ENCODE peak calls at places on chromosomes 7 and 10, in six cellular contexts. S, O, U, E, M and D are unnamed samples.
A peak's percentile ranks its signal among the peaks of the same experiment; 100 is the strongest.

GRCh38 chr7:47513741-47514241 is 68.1 kb downstream of the TNS3 start:
- DNase-seq in O (no peak), S (peak; percentile 68), U (no peak), E (peak; percentile 68), M (peak; percentile 33), D (no peak)

GRCh38 chr10:95793401-95794045 is 37.6 kb downstream of the ENTPD1 start:
- DNase-seq in S (no peak), M (peak; percentile 27), U (no peak), E (peak; percentile 61), O (peak; percentile 21), D (no peak)

GRCh38 chr7:157430721-157431120 is 93.9 kb downstream of the DNAJB6 start:
- DNase-seq in M (no peak), U (no peak), S (no peak), O (no peak), E (peak; percentile 41), D (no peak)

GRCh38 chr10:48249763-48250351 is 24.6 kb downstream of the FRMPD2 start:
- DNase-seq in O (no peak), E (no peak), S (no peak), U (no peak), M (no peak), D (no peak)

GRCh38 chr7:32255036-32255435 is 184.8 kb upstream of the PDE1C start:
- DNase-seq in U (no peak), S (no peak), M (no peak), O (no peak), E (no peak), D (no peak)

GRCh38 chr10:88401671-88402347 is 181.3 kb downstream of the RNLS start:
- DNase-seq in M (no peak), O (no peak), U (no peak), E (no peak), S (peak; percentile 60), D (no peak)

GRCh38 chr7:38411404-38411803 is 138.0 kb upstream of the TARP start:
- DNase-seq in O (no peak), E (no peak), S (peak; percentile 13), U (peak; percentile 21), M (no peak), D (peak; percentile 54)

GRCh38 chr7:81185072-81185471 is 266.2 kb upstream of the SEMA3C start:
- DNase-seq in M (no peak), U (no peak), O (no peak), S (no peak), E (no peak), D (no peak)

GRCh38 chr7:28748934-28749584 is 209.1 kb downstream of the TRIL start:
- DNase-seq in E (no peak), S (no peak), O (no peak), U (peak; percentile 38), M (peak; percentile 22), D (no peak)

GRCh38 chr10:44960482-44961230 is 1.1 kb downstream of the RASSF4 start:
- DNase-seq in S (no peak), O (no peak), E (peak; percentile 64), U (no peak), M (peak; percentile 29), D (no peak)

GRCh38 chr10:42640610-42641229 is 2.4 kb upstream of the ZNF33B start:
- DNase-seq in S (no peak), O (no peak), M (peak; percentile 65), E (no peak), U (peak; percentile 31), D (no peak)

GRCh38 chr10:81874878-81875679 is at the start of gene NRG3:
- DNase-seq in M (no peak), O (no peak), U (no peak), E (no peak), S (no peak), D (no peak)
- H3K4me1 ChIP-seq in M (no peaks in the 10 kb centered on the region), O (no peaks in the 10 kb centered on the region), U (no peaks in the 10 kb centered on the region), E (peaks cover 16% of the 10 kb centered on the region), S (no peaks in the 10 kb centered on the region), D (no peaks in the 10 kb centered on the region)

GRCh38 chr10:101133489-101134298 is 2.6 kb downstream of the TLX1 start:
- DNase-seq in M (no peak), E (no peak), O (no peak), S (no peak), U (no peak), D (no peak)
- H3K27me3 ChIP-seq in M (peaks cover 88% of the 10 kb centered on the region), E (peaks cover 100% of the 10 kb centered on the region), O (peaks cover 45% of the 10 kb centered on the region), S (peaks cover 100% of the 10 kb centered on the region), U (no peaks in the 10 kb centered on the region), D (peaks cover 98% of the 10 kb centered on the region)

DNA sequence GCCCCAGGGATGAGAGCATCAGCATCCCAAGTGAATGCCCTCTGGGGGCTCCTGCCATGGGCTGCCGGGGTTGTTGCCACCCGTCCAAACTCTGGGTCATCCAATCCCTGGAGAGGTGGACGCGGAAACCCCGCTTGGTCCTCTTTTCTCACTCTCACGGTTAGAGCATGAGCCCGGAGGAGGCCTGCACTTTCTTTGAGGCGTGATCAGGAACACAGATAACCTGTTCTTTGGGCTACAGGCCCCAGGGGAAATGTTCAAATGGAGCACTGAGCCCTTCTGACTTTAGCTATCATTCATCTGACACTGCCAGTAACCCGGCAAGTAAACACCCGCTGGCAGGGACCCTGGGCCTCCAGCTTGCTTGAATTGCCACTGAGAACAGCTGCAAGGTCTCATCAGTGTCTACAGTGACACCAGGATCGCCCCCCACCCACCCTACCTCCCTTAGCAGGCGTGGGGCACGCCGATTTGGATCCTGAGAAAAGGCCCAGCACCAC is 29.4 kb upstream of the SLF2 start:
- DNase-seq in U (no peak), M (no peak), S (no peak), E (no peak), O (no peak), D (no peak)
- H3K4me1 ChIP-seq in U (peaks cover 18% of the 10 kb centered on the region), M (no peaks in the 10 kb centered on the region), S (peaks cover 37% of the 10 kb centered on the region), E (peaks cover 5% of the 10 kb centered on the region), O (no peaks in the 10 kb centered on the region), D (no peaks in the 10 kb centered on the region)

DNA sequence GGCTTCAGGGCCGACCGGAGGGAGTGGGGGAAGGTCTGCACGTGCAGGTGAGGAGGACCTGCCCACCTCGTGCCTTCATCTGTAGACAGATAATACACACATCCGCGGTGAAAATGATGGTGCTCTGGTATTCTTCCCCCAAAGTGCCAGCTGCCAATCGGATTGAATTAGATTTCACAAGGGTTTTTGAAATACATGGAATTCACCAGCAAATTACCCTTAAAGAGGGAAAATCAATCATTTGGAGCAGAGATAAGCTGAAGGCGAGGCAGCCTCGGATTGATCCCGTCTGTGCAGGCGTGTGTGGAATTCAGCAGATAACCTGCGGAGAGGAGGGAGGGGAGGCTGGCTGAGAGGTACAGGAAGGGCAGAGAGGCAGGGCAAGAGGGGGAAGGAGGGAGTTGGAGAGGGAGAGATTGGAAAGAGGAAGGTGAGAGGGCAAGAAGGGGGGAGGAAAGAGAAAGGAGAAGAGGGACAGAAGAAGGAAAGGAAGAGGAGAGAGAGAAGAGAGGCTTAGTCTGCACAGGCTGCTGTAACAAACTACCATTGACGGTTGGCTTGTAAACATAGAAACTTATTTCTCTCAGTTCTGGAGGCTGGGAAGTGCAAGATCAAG is 84.2 kb downstream of the C10orf105 start:
- DNase-seq in M (peak; percentile 41), U (no peak), S (no peak), O (no peak), E (no peak), D (no peak)
- H3K27me3 ChIP-seq in M (no peaks in the 10 kb centered on the region), U (no peaks in the 10 kb centered on the region), S (peaks cover 4% of the 10 kb centered on the region), O (no peaks in the 10 kb centered on the region), E (peaks cover 15% of the 10 kb centered on the region), D (peaks cover 4% of the 10 kb centered on the region)

GRCh38 chr10:69411476-69411875 is 5.2 kb downstream of the TACR2 start:
- DNase-seq in E (no peak), O (no peak), M (no peak), S (no peak), U (no peak), D (no peak)
- H3K4me1 ChIP-seq in E (peaks cover 26% of the 10 kb centered on the region), O (peaks cover 5% of the 10 kb centered on the region), M (no peaks in the 10 kb centered on the region), S (peaks cover 20% of the 10 kb centered on the region), U (peaks cover 21% of the 10 kb centered on the region), D (no peaks in the 10 kb centered on the region)

GRCh38 chr10:6426317-6426716 is 153.8 kb downstream of the PRKCQ start:
- DNase-seq in E (no peak), U (no peak), S (no peak), M (no peak), O (no peak), D (no peak)
- H3K27me3 ChIP-seq in E (no peaks in the 10 kb centered on the region), U (peaks cover 23% of the 10 kb centered on the region), S (no peaks in the 10 kb centered on the region), M (no peaks in the 10 kb centered on the region), O (no peaks in the 10 kb centered on the region), D (no peaks in the 10 kb centered on the region)

DNA sequence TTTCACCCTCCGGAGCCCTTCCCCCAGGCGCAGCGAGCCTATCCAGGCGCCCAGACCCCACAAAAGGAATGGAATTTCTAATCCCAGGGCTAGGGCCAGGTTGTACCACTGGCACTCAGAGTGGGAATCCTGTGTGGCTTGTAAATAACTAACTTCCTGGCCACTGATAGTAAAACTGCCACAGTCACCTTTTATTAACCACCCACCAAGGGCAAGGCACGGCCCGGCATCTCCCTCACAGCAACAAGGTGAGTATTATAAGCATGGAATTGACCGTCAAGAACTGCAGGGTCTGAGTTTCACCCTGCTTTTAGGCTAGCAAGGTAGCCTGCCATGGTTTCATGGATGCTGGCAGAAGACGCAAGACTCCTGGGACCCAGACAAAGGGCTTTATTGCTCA is 51.1 kb downstream of the SPOCK2 start:
- DNase-seq in E (no peak), U (no peak), O (no peak), S (no peak), M (no peak), D (no peak)
- H3K4me1 ChIP-seq in E (peaks cover 5% of the 10 kb centered on the region), U (peaks cover 13% of the 10 kb centered on the region), O (no peaks in the 10 kb centered on the region), S (no peaks in the 10 kb centered on the region), M (no peaks in the 10 kb centered on the region), D (no peaks in the 10 kb centered on the region)

GRCh38 chr7:1596181-1597043 is 26.6 kb upstream of the PSMG3 start:
- DNase-seq in E (no peak), M (no peak), U (no peak), S (no peak), O (no peak), D (no peak)
- H3K27me3 ChIP-seq in E (peaks cover 79% of the 10 kb centered on the region), M (no peaks in the 10 kb centered on the region), U (peaks cover 2% of the 10 kb centered on the region), S (peaks cover 13% of the 10 kb centered on the region), O (no peaks in the 10 kb centered on the region), D (no peaks in the 10 kb centered on the region)